ENCODE peak calls at places on chromosomes 4 and X, in five cellular contexts. One of them, this sample, is unnamed.

GRCh38 chrX:2928127-2928582 is 984 bp downstream of the ARSD start:
- DNase-seq in HCT116: no peak
- DNase-seq in GM23338: peak; percentile 82
- DNase-seq in A549: peak; percentile 52
- DNase-seq in SK-N-SH: peak; percentile 80
- DNase-seq in this sample: no peak

GRCh38 chr4:142095886-142096605 is 459.7 kb downstream of the IL15 start:
- DNase-seq in SK-N-SH: no peak
- DNase-seq in A549: peak; percentile 49
- DNase-seq in HCT116: peak; percentile 90
- DNase-seq in GM23338: no peak
- DNase-seq in this sample: no peak

GRCh38 chrX:38699116-38699515 is 102.1 kb upstream of the MID1IP1 start:
- DNase-seq in SK-N-SH: no peak
- DNase-seq in A549: no peak
- DNase-seq in GM23338: no peak
- DNase-seq in HCT116: no peak
- DNase-seq in this sample: no peak

GRCh38 chr4:96675420-96675819 is 835.5 kb downstream of the PDHA2 start:
- DNase-seq in A549: no peak
- DNase-seq in SK-N-SH: no peak
- DNase-seq in HCT116: no peak
- DNase-seq in GM23338: no peak
- DNase-seq in this sample: no peak

GRCh38 chr4:87150498-87151261 is 69.7 kb downstream of the KLHL8 start:
- DNase-seq in SK-N-SH: peak; percentile 57
- DNase-seq in A549: peak; percentile 13
- DNase-seq in GM23338: peak; percentile 87
- DNase-seq in HCT116: peak; percentile 55
- DNase-seq in this sample: peak; percentile 69

GRCh38 chrX:21798677-21799219 is 40.7 kb upstream of the MBTPS2 start:
- DNase-seq in SK-N-SH: no peak
- DNase-seq in GM23338: no peak
- DNase-seq in HCT116: peak; percentile 84
- DNase-seq in A549: peak; percentile 9
- DNase-seq in this sample: no peak

GRCh38 chrX:70554523-70554922 is 109.9 kb downstream of the DLG3 start:
- DNase-seq in GM23338: no peak
- DNase-seq in SK-N-SH: no peak
- DNase-seq in A549: no peak
- DNase-seq in HCT116: no peak
- DNase-seq in this sample: no peak

GRCh38 chr4:176830971-176831370 is 38.2 kb upstream of the VEGFC start:
- DNase-seq in A549: no peak
- DNase-seq in GM23338: no peak
- DNase-seq in HCT116: no peak
- DNase-seq in SK-N-SH: no peak
- DNase-seq in this sample: no peak

GRCh38 chrX:6095469-6095868 is 133.2 kb downstream of the NLGN4X start:
- DNase-seq in A549: no peak
- DNase-seq in SK-N-SH: peak; percentile 7
- DNase-seq in GM23338: peak; percentile 73
- DNase-seq in HCT116: no peak
- DNase-seq in this sample: no peak

GRCh38 chrX:119015407-119016242 is 41.2 kb downstream of the LONRF3 start:
- DNase-seq in HCT116: peak; percentile 35
- DNase-seq in GM23338: no peak
- DNase-seq in A549: peak; percentile 14
- DNase-seq in SK-N-SH: no peak
- DNase-seq in this sample: peak; percentile 75

GRCh38 chr4:81789741-81790402 is 318.2 kb upstream of the RASGEF1B start:
- DNase-seq in GM23338: no peak
- DNase-seq in SK-N-SH: no peak
- DNase-seq in A549: no peak
- DNase-seq in HCT116: no peak
- DNase-seq in this sample: no peak
- TF ChIP-seq REST in GM23338: no peak
- TF ChIP-seq REST in SK-N-SH: no peak
- TF ChIP-seq REST in A549: no peak
- TF ChIP-seq REST in HCT116: no peak
- TF ChIP-seq REST in this sample: no peak

GRCh38 chrX:45540181-45540580 is 339.5 kb upstream of the DIPK2B start:
- DNase-seq in HCT116: no peak
- DNase-seq in GM23338: no peak
- DNase-seq in SK-N-SH: no peak
- DNase-seq in A549: no peak
- DNase-seq in this sample: no peak

GRCh38 chrX:45537936-45538335 is 337.3 kb upstream of the DIPK2B start:
- DNase-seq in A549: no peak
- DNase-seq in SK-N-SH: no peak
- DNase-seq in GM23338: no peak
- DNase-seq in HCT116: no peak
- DNase-seq in this sample: no peak
- TF ChIP-seq REST in A549: no peak
- TF ChIP-seq REST in SK-N-SH: no peak
- TF ChIP-seq REST in GM23338: no peak
- TF ChIP-seq REST in HCT116: no peak
- TF ChIP-seq REST in this sample: no peak

GRCh38 chr4:186192068-186192751 is 843 bp downstream of the CYP4V2 start:
- DNase-seq in SK-N-SH: no peak
- DNase-seq in A549: peak; percentile 23
- DNase-seq in HCT116: no peak
- DNase-seq in GM23338: peak; percentile 73
- DNase-seq in this sample: no peak
- TF ChIP-seq REST in SK-N-SH: no peak
- TF ChIP-seq REST in A549: no peak
- TF ChIP-seq REST in HCT116: no peak
- TF ChIP-seq REST in GM23338: no peak
- TF ChIP-seq REST in this sample: no peak

DNA sequence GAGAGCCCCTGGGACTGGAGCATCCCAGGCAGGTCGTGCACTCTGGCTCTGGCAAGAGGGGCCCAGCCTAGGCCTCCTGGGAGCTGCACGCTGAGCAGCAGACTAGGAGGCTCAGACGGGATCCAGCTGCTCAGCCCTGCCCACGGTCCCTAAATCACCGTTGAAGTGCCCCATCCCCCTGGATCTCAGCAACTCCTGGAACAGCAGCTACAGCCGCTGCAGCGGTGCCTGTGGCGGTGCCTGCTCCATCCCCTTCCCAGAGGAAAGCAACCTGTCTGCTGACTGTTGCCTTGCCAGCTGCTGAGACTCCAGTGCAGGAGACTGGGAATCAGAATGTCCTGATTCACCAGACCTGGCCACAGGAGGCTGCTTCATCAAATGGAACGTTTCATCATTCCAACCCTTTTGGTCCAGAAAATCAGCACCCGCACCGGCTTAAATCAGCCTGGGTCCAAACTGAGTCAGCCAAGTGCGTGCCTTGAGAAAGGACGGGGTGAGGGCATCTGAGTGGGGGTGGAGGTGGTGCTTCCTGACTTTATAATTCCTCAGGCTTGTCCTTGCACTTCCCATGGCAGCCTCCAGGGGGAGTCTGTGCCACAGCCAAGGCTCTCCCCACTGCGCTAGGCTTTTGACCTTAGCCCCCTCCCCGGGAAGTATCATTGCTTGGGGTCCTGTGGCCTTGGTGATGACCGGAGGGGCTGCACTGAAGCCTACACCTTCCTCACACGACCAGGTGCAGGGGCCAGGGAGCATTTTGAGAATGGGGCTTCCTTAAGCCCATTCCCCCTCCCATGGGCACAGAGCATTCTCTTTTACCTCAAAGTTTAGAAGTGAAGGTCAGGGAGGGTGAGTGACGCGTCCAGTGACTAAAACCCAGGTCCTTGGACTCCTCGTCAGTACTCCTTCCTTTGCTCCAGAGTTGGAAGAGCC is 6.5 kb downstream of the ZNF185 start:
- DNase-seq in HCT116: no peak
- DNase-seq in A549: peak; percentile 75
- DNase-seq in GM23338: peak; percentile 70
- DNase-seq in SK-N-SH: peak; percentile 86
- DNase-seq in this sample: peak; percentile 35
- TF ChIP-seq REST in HCT116: no peak
- TF ChIP-seq REST in A549: no peak
- TF ChIP-seq REST in GM23338: no peak
- TF ChIP-seq REST in SK-N-SH: no peak
- TF ChIP-seq REST in this sample: no peak

GRCh38 chr4:40990202-40990898 is 224.0 kb downstream of the APBB2 start:
- DNase-seq in A549: peak; percentile 55
- DNase-seq in GM23338: no peak
- DNase-seq in SK-N-SH: no peak
- DNase-seq in HCT116: peak; percentile 73
- DNase-seq in this sample: no peak

GRCh38 chr4:40995850-40996249 is 218.5 kb downstream of the APBB2 start:
- DNase-seq in HCT116: no peak
- DNase-seq in SK-N-SH: no peak
- DNase-seq in GM23338: no peak
- DNase-seq in A549: no peak
- DNase-seq in this sample: no peak

GRCh38 chr4:40990899-40991265 is 223.5 kb downstream of the APBB2 start:
- DNase-seq in A549: no peak
- DNase-seq in HCT116: no peak
- DNase-seq in SK-N-SH: no peak
- DNase-seq in GM23338: no peak
- DNase-seq in this sample: no peak

GRCh38 chr4:40991908-40992307 is 222.4 kb downstream of the APBB2 start:
- DNase-seq in GM23338: no peak
- DNase-seq in A549: no peak
- DNase-seq in SK-N-SH: no peak
- DNase-seq in HCT116: no peak
- DNase-seq in this sample: no peak

DNA sequence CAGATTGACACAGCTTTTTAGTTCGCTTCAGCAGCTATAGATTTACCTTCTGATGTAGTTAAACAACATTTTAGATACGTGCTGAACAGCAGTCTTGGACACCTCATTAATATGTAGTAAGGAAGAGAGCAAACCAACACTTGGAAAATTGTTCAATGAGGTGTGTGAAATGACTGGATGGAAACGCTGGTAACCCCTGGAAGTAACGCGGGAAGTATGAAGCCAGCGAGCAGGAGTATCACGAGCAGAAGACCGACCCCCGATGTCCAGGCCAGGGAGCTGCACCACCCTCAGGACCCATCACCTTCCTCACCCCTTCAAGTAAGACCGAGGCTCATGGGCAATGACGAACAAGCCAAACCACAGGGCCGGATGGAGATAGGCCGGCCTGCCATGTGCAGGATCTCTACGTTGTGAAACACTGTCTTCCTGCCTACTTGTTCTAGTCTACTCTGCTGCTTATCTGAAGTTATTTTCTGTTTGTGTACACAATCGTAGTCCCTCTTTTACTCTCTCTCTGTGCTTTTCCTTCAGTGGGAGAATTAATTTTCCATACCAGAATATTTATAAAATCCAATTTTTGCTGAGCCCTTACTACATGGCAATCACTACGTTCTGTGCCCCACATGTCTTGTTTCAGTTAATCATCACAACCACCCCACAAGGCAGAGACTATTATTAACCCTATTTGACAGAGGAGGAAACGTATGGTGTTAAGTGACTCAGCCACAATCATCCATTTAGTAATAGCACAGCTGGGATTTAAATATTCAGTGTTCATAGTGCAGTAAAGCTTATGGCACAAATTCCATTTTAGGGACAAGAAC is 221.7 kb downstream of the APBB2 start:
- DNase-seq in HCT116: no peak
- DNase-seq in A549: no peak
- DNase-seq in SK-N-SH: no peak
- DNase-seq in GM23338: no peak
- DNase-seq in this sample: peak; percentile 27
- TF ChIP-seq REST in HCT116: no peak
- TF ChIP-seq REST in A549: no peak
- TF ChIP-seq REST in SK-N-SH: no peak
- TF ChIP-seq REST in GM23338: no peak
- TF ChIP-seq REST in this sample: no peak

GRCh38 chr4:64582492-64582891 is 173.2 kb upstream of the TECRL start:
- DNase-seq in GM23338: peak; percentile 69
- DNase-seq in A549: no peak
- DNase-seq in HCT116: no peak
- DNase-seq in SK-N-SH: no peak
- DNase-seq in this sample: no peak
- TF ChIP-seq REST in GM23338: no peak
- TF ChIP-seq REST in A549: no peak
- TF ChIP-seq REST in HCT116: no peak
- TF ChIP-seq REST in SK-N-SH: no peak
- TF ChIP-seq REST in this sample: no peak